ENCODE peak calls at places on chromosomes 12 and 14, in nine cellular contexts. One of them, this sample, is unnamed.
A peak's percentile ranks its signal among the peaks of the same experiment; 100 is the strongest.

GRCh38 chr12:105983622-105984325 is 155.0 kb downstream of the NUAK1 start:
- DNase-seq in Panc1: no peak
- DNase-seq in choroid plexus epithelial cell: peak; percentile 93
- DNase-seq in nucleus accumbens: no peak
- DNase-seq in GM12865: no peak
- DNase-seq in WTC11: no peak
- DNase-seq in EH: peak; percentile 93
- DNase-seq in neural progenitor cell: no peak
- DNase-seq in left ventricle myocardium superior: no peak
- DNase-seq in this sample: no peak

GRCh38 chr14:73995977-73996378 is 23.1 kb downstream of the ENTPD5 start:
- DNase-seq in WTC11: no peak
- DNase-seq in neural progenitor cell: no peak
- DNase-seq in GM12865: no peak
- DNase-seq in left ventricle myocardium superior: no peak
- DNase-seq in EH: no peak
- DNase-seq in Panc1: no peak
- DNase-seq in choroid plexus epithelial cell: no peak
- DNase-seq in nucleus accumbens: no peak
- DNase-seq in this sample: no peak

GRCh38 chr12:104573-105081 is 38.1 kb downstream of the IQSEC3 start:
- DNase-seq in GM12865: no peak
- DNase-seq in neural progenitor cell: peak; percentile 15
- DNase-seq in Panc1: no peak
- DNase-seq in choroid plexus epithelial cell: no peak
- DNase-seq in left ventricle myocardium superior: no peak
- DNase-seq in WTC11: peak; percentile 30
- DNase-seq in EH: no peak
- DNase-seq in nucleus accumbens: no peak
- DNase-seq in this sample: peak; percentile 39

GRCh38 chr12:58347188-58347587 is 405.8 kb downstream of the ATP23 start:
- DNase-seq in WTC11: no peak
- DNase-seq in neural progenitor cell: no peak
- DNase-seq in Panc1: no peak
- DNase-seq in left ventricle myocardium superior: no peak
- DNase-seq in GM12865: no peak
- DNase-seq in choroid plexus epithelial cell: no peak
- DNase-seq in EH: no peak
- DNase-seq in nucleus accumbens: no peak
- DNase-seq in this sample: no peak

GRCh38 chr14:89187501-89187900 is 229.5 kb downstream of the FOXN3 start:
- DNase-seq in WTC11: no peak
- DNase-seq in nucleus accumbens: no peak
- DNase-seq in choroid plexus epithelial cell: no peak
- DNase-seq in GM12865: no peak
- DNase-seq in EH: no peak
- DNase-seq in left ventricle myocardium superior: no peak
- DNase-seq in neural progenitor cell: no peak
- DNase-seq in Panc1: no peak
- DNase-seq in this sample: peak; percentile 11

GRCh38 chr14:88821378-88821777 is 3.1 kb upstream of the TTC8 start:
- DNase-seq in left ventricle myocardium superior: no peak
- DNase-seq in WTC11: no peak
- DNase-seq in GM12865: no peak
- DNase-seq in neural progenitor cell: no peak
- DNase-seq in Panc1: no peak
- DNase-seq in nucleus accumbens: no peak
- DNase-seq in EH: no peak
- DNase-seq in choroid plexus epithelial cell: no peak
- DNase-seq in this sample: no peak

GRCh38 chr14:95507174-95507573 is 9.3 kb downstream of the SYNE3 start:
- DNase-seq in neural progenitor cell: no peak
- DNase-seq in EH: peak; percentile 98
- DNase-seq in choroid plexus epithelial cell: peak; percentile 92
- DNase-seq in left ventricle myocardium superior: peak; percentile 75
- DNase-seq in WTC11: no peak
- DNase-seq in GM12865: no peak
- DNase-seq in nucleus accumbens: peak; percentile 41
- DNase-seq in Panc1: no peak
- DNase-seq in this sample: peak; percentile 95

GRCh38 chr12:12476836-12477531 is 85.7 kb downstream of the DUSP16 start:
- DNase-seq in GM12865: no peak
- DNase-seq in left ventricle myocardium superior: no peak
- DNase-seq in choroid plexus epithelial cell: no peak
- DNase-seq in neural progenitor cell: no peak
- DNase-seq in WTC11: no peak
- DNase-seq in nucleus accumbens: peak; percentile 82
- DNase-seq in EH: no peak
- DNase-seq in Panc1: no peak
- DNase-seq in this sample: no peak

GRCh38 chr14:33363687-33364086 is 425.0 kb downstream of the NPAS3 start:
- DNase-seq in EH: no peak
- DNase-seq in neural progenitor cell: no peak
- DNase-seq in left ventricle myocardium superior: no peak
- DNase-seq in choroid plexus epithelial cell: peak; percentile 78
- DNase-seq in WTC11: no peak
- DNase-seq in nucleus accumbens: no peak
- DNase-seq in GM12865: no peak
- DNase-seq in Panc1: no peak
- DNase-seq in this sample: no peak

GRCh38 chr12:117404203-117404853 is 42.9 kb upstream of the NOS1 start:
- DNase-seq in EH: no peak
- DNase-seq in Panc1: no peak
- DNase-seq in neural progenitor cell: no peak
- DNase-seq in choroid plexus epithelial cell: no peak
- DNase-seq in left ventricle myocardium superior: no peak
- DNase-seq in GM12865: no peak
- DNase-seq in nucleus accumbens: no peak
- DNase-seq in WTC11: no peak
- DNase-seq in this sample: peak; percentile 40

GRCh38 chr14:76434220-76434619 is 58.3 kb downstream of the ESRRB start:
- DNase-seq in GM12865: no peak
- DNase-seq in choroid plexus epithelial cell: no peak
- DNase-seq in nucleus accumbens: no peak
- DNase-seq in Panc1: no peak
- DNase-seq in EH: no peak
- DNase-seq in left ventricle myocardium superior: no peak
- DNase-seq in neural progenitor cell: no peak
- DNase-seq in WTC11: no peak
- DNase-seq in this sample: no peak

GRCh38 chr12:3680919-3681594 is 71.9 kb downstream of the CRACR2A start:
- DNase-seq in EH: peak; percentile 37
- DNase-seq in choroid plexus epithelial cell: peak; percentile 76
- DNase-seq in GM12865: no peak
- DNase-seq in neural progenitor cell: peak; percentile 53
- DNase-seq in WTC11: no peak
- DNase-seq in nucleus accumbens: no peak
- DNase-seq in left ventricle myocardium superior: peak; percentile 84
- DNase-seq in Panc1: no peak
- DNase-seq in this sample: no peak

GRCh38 chr12:54220092-54220557 is 31.3 kb upstream of the SMUG1 start:
- DNase-seq in choroid plexus epithelial cell: peak; percentile 81
- DNase-seq in left ventricle myocardium superior: peak; percentile 69
- DNase-seq in nucleus accumbens: peak; percentile 48
- DNase-seq in neural progenitor cell: peak; percentile 78
- DNase-seq in WTC11: peak; percentile 86
- DNase-seq in EH: peak; percentile 84
- DNase-seq in GM12865: peak; percentile 78
- DNase-seq in Panc1: peak; percentile 75
- DNase-seq in this sample: peak; percentile 85

GRCh38 chr12:66354291-66354690 is 52.0 kb downstream of the HELB start:
- DNase-seq in EH: no peak
- DNase-seq in choroid plexus epithelial cell: no peak
- DNase-seq in Panc1: no peak
- DNase-seq in left ventricle myocardium superior: no peak
- DNase-seq in neural progenitor cell: no peak
- DNase-seq in WTC11: no peak
- DNase-seq in nucleus accumbens: peak; percentile 5
- DNase-seq in GM12865: no peak
- DNase-seq in this sample: no peak

GRCh38 chr14:71551291-71551955 is 380.8 kb upstream of the RGS6 start:
- DNase-seq in EH: peak; percentile 88
- DNase-seq in GM12865: peak; percentile 32
- DNase-seq in left ventricle myocardium superior: no peak
- DNase-seq in choroid plexus epithelial cell: peak; percentile 56
- DNase-seq in nucleus accumbens: no peak
- DNase-seq in neural progenitor cell: no peak
- DNase-seq in Panc1: no peak
- DNase-seq in WTC11: no peak
- DNase-seq in this sample: no peak

GRCh38 chr12:32828120-32828519 is 68.5 kb downstream of the PKP2 start:
- DNase-seq in left ventricle myocardium superior: no peak
- DNase-seq in nucleus accumbens: no peak
- DNase-seq in choroid plexus epithelial cell: no peak
- DNase-seq in WTC11: no peak
- DNase-seq in neural progenitor cell: no peak
- DNase-seq in Panc1: no peak
- DNase-seq in EH: no peak
- DNase-seq in GM12865: no peak
- DNase-seq in this sample: no peak

GRCh38 chr12:117836999-117837736 is 131.6 kb downstream of the KSR2 start:
- DNase-seq in WTC11: peak; percentile 92
- DNase-seq in GM12865: peak; percentile 72
- DNase-seq in neural progenitor cell: peak; percentile 85
- DNase-seq in nucleus accumbens: peak; percentile 70
- DNase-seq in left ventricle myocardium superior: peak; percentile 84
- DNase-seq in Panc1: no peak
- DNase-seq in choroid plexus epithelial cell: peak; percentile 74
- DNase-seq in EH: peak; percentile 80
- DNase-seq in this sample: peak; percentile 80

GRCh38 chr14:34000396-34000795 is 49.5 kb upstream of the EGLN3 start:
- DNase-seq in left ventricle myocardium superior: no peak
- DNase-seq in nucleus accumbens: no peak
- DNase-seq in WTC11: no peak
- DNase-seq in choroid plexus epithelial cell: no peak
- DNase-seq in neural progenitor cell: no peak
- DNase-seq in GM12865: no peak
- DNase-seq in EH: no peak
- DNase-seq in Panc1: no peak
- DNase-seq in this sample: no peak